ENCODE peak calls at places on chromosomes 4 and X, in six cellular contexts. One of them, this sample, is unnamed.

GRCh38 chr4:788636-789297 is 37.2 kb downstream of the CPLX1 start:
- DNase-seq in AG08395: no peak
- DNase-seq in Caki2: no peak
- DNase-seq in WTC11: no peak
- DNase-seq in COR-L47: no peak
- DNase-seq in CD8-positive, alpha-beta memory T cell: no peak
- DNase-seq in this sample: no peak

GRCh38 chr4:62709618-62710252 is 1509.6 kb downstream of the ADGRL3 start:
- DNase-seq in CD8-positive, alpha-beta memory T cell: no peak
- DNase-seq in WTC11: no peak
- DNase-seq in Caki2: peak; percentile 2
- DNase-seq in COR-L47: peak; percentile 76
- DNase-seq in AG08395: no peak
- DNase-seq in this sample: peak; percentile 42

GRCh38 chr4:39502034-39502658 is 25.1 kb downstream of the UGDH start:
- DNase-seq in Caki2: peak; percentile 73
- DNase-seq in AG08395: peak; percentile 79
- DNase-seq in WTC11: no peak
- DNase-seq in COR-L47: no peak
- DNase-seq in CD8-positive, alpha-beta memory T cell: no peak
- DNase-seq in this sample: no peak

GRCh38 chr4:123162859-123163258 is 233.7 kb upstream of the SPRY1 start:
- DNase-seq in WTC11: no peak
- DNase-seq in AG08395: no peak
- DNase-seq in Caki2: no peak
- DNase-seq in CD8-positive, alpha-beta memory T cell: no peak
- DNase-seq in COR-L47: no peak
- DNase-seq in this sample: no peak

GRCh38 chr4:174222266-174222872 is 61.1 kb downstream of the FBXO8 start:
- DNase-seq in CD8-positive, alpha-beta memory T cell: peak; percentile 23
- DNase-seq in COR-L47: no peak
- DNase-seq in Caki2: peak; percentile 27
- DNase-seq in AG08395: peak; percentile 26
- DNase-seq in WTC11: no peak
- DNase-seq in this sample: no peak

GRCh38 chrX:153877571-153878261 is 8.3 kb downstream of the L1CAM start:
- DNase-seq in AG08395: no peak
- DNase-seq in CD8-positive, alpha-beta memory T cell: no peak
- DNase-seq in Caki2: no peak
- DNase-seq in WTC11: no peak
- DNase-seq in COR-L47: no peak
- DNase-seq in this sample: no peak

GRCh38 chrX:49019599-49020249 is 17.7 kb upstream of the GRIPAP1 start:
- DNase-seq in CD8-positive, alpha-beta memory T cell: no peak
- DNase-seq in COR-L47: no peak
- DNase-seq in WTC11: no peak
- DNase-seq in AG08395: no peak
- DNase-seq in Caki2: no peak
- DNase-seq in this sample: no peak

GRCh38 chrX:132737743-132738142 is 220.7 kb downstream of the HS6ST2 start:
- DNase-seq in WTC11: no peak
- DNase-seq in CD8-positive, alpha-beta memory T cell: peak; percentile 11
- DNase-seq in AG08395: no peak
- DNase-seq in Caki2: peak; percentile 10
- DNase-seq in COR-L47: no peak
- DNase-seq in this sample: no peak

GRCh38 chr4:103008875-103009729 is 10.4 kb downstream of the SLC9B1 start:
- DNase-seq in Caki2: peak; percentile 39
- DNase-seq in WTC11: no peak
- DNase-seq in AG08395: peak; percentile 61
- DNase-seq in CD8-positive, alpha-beta memory T cell: peak; percentile 46
- DNase-seq in COR-L47: peak; percentile 57
- DNase-seq in this sample: peak; percentile 52

GRCh38 chrX:128365523-128365922 is 313.3 kb upstream of the ACTRT1 start:
- DNase-seq in Caki2: no peak
- DNase-seq in COR-L47: no peak
- DNase-seq in CD8-positive, alpha-beta memory T cell: no peak
- DNase-seq in WTC11: no peak
- DNase-seq in AG08395: no peak
- DNase-seq in this sample: no peak

GRCh38 chr4:123750044-123750443 is 353.4 kb downstream of the SPRY1 start:
- DNase-seq in Caki2: no peak
- DNase-seq in CD8-positive, alpha-beta memory T cell: no peak
- DNase-seq in WTC11: peak; percentile 44
- DNase-seq in COR-L47: no peak
- DNase-seq in AG08395: no peak
- DNase-seq in this sample: no peak

GRCh38 chrX:17456526-17456925 is 81.5 kb downstream of the NHS start:
- DNase-seq in CD8-positive, alpha-beta memory T cell: no peak
- DNase-seq in WTC11: no peak
- DNase-seq in AG08395: no peak
- DNase-seq in Caki2: no peak
- DNase-seq in COR-L47: peak; percentile 17
- DNase-seq in this sample: peak; percentile 68

GRCh38 chrX:82134378-82134777 is 932.5 kb downstream of the SH3BGRL start:
- DNase-seq in WTC11: no peak
- DNase-seq in CD8-positive, alpha-beta memory T cell: no peak
- DNase-seq in COR-L47: no peak
- DNase-seq in AG08395: no peak
- DNase-seq in Caki2: no peak
- DNase-seq in this sample: no peak

GRCh38 chrX:13087322-13088154 is 43.1 kb upstream of the FAM9C start:
- DNase-seq in WTC11: no peak
- DNase-seq in Caki2: peak; percentile 55
- DNase-seq in CD8-positive, alpha-beta memory T cell: peak; percentile 90
- DNase-seq in AG08395: no peak
- DNase-seq in COR-L47: no peak
- DNase-seq in this sample: no peak

GRCh38 chr4:86788826-86789225 is 60.4 kb downstream of the SLC10A6 start:
- DNase-seq in COR-L47: no peak
- DNase-seq in CD8-positive, alpha-beta memory T cell: no peak
- DNase-seq in Caki2: no peak
- DNase-seq in AG08395: no peak
- DNase-seq in WTC11: no peak
- DNase-seq in this sample: no peak

GRCh38 chr4:1027219-1027915 is 15.9 kb downstream of the FGFRL1 start:
- DNase-seq in WTC11: no peak
- DNase-seq in COR-L47: no peak
- DNase-seq in Caki2: no peak
- DNase-seq in CD8-positive, alpha-beta memory T cell: no peak
- DNase-seq in AG08395: no peak
- DNase-seq in this sample: no peak

GRCh38 chr4:4248885-4249203 is 821 bp upstream of the TMEM128 start:
- DNase-seq in CD8-positive, alpha-beta memory T cell: no peak
- DNase-seq in AG08395: no peak
- DNase-seq in Caki2: no peak
- DNase-seq in COR-L47: no peak
- DNase-seq in WTC11: no peak
- DNase-seq in this sample: no peak

GRCh38 chr4:165133150-165133549 is 20.5 kb upstream of the TMEM192 start:
- DNase-seq in CD8-positive, alpha-beta memory T cell: no peak
- DNase-seq in AG08395: no peak
- DNase-seq in Caki2: no peak
- DNase-seq in WTC11: no peak
- DNase-seq in COR-L47: no peak
- DNase-seq in this sample: no peak

GRCh38 chr4:39043058-39043696 is 11.0 kb upstream of the TMEM156 start:
- DNase-seq in AG08395: no peak
- DNase-seq in WTC11: no peak
- DNase-seq in CD8-positive, alpha-beta memory T cell: no peak
- DNase-seq in Caki2: peak; percentile 87
- DNase-seq in COR-L47: no peak
- DNase-seq in this sample: no peak

GRCh38 chrX:92247076-92247475 is 467.9 kb downstream of the PCDH11X start:
- DNase-seq in Caki2: peak; percentile 54
- DNase-seq in COR-L47: no peak
- DNase-seq in CD8-positive, alpha-beta memory T cell: no peak
- DNase-seq in AG08395: peak; percentile 2
- DNase-seq in WTC11: no peak
- DNase-seq in this sample: no peak

GRCh38 chr4:15035152-15035551 is 32.9 kb downstream of the CPEB2 start:
- DNase-seq in Caki2: no peak
- DNase-seq in WTC11: no peak
- DNase-seq in AG08395: no peak
- DNase-seq in CD8-positive, alpha-beta memory T cell: no peak
- DNase-seq in COR-L47: no peak
- DNase-seq in this sample: no peak

GRCh38 chrX:24658421-24658820 is 11.3 kb upstream of the PCYT1B start:
- DNase-seq in CD8-positive, alpha-beta memory T cell: no peak
- DNase-seq in COR-L47: no peak
- DNase-seq in WTC11: no peak
- DNase-seq in Caki2: no peak
- DNase-seq in AG08395: no peak
- DNase-seq in this sample: no peak

GRCh38 chrX:150293311-150294013 is 69.7 kb upstream of the MAMLD1 start:
- DNase-seq in WTC11: no peak
- DNase-seq in AG08395: no peak
- DNase-seq in Caki2: peak; percentile 10
- DNase-seq in COR-L47: no peak
- DNase-seq in CD8-positive, alpha-beta memory T cell: no peak
- DNase-seq in this sample: no peak

GRCh38 chrX:8233091-8233490 is 62.0 kb upstream of the VCX2 start:
- DNase-seq in Caki2: no peak
- DNase-seq in COR-L47: no peak
- DNase-seq in WTC11: no peak
- DNase-seq in CD8-positive, alpha-beta memory T cell: no peak
- DNase-seq in AG08395: no peak
- DNase-seq in this sample: no peak

GRCh38 chrX:18210470-18210869 is 10.2 kb downstream of the BEND2 start:
- DNase-seq in CD8-positive, alpha-beta memory T cell: no peak
- DNase-seq in Caki2: peak; percentile 0
- DNase-seq in COR-L47: no peak
- DNase-seq in WTC11: no peak
- DNase-seq in AG08395: no peak
- DNase-seq in this sample: peak; percentile 41

GRCh38 chr4:184193556-184194525 is 23.8 kb downstream of the ENPP6 start:
- DNase-seq in COR-L47: no peak
- DNase-seq in Caki2: no peak
- DNase-seq in WTC11: no peak
- DNase-seq in AG08395: no peak
- DNase-seq in CD8-positive, alpha-beta memory T cell: no peak
- DNase-seq in this sample: no peak

This sample was measured in NCI-H345.